ENCODE peak calls at places on chromosomes 5 and 9, in ten cellular contexts. E is hepatocyte; N is ELR; O is activated gamma-delta T cell treated with anti-CD3 and anti-CD28 coated beads, Interleukin-2, amount 50 U/mL, for 16 hours; G is stimulated activated CD4-positive, alpha-beta T cell treated with anti-CD3 and anti-CD28 coated beads, TNF-alpha, amount 100 ng/mL, for 4 hours; R is Kasumi-1; M is mucosa of descending colon; T is IMR-90; Y is fibroblast of the aortic adventitia; U is AG09309. S is an unnamed sample.

GRCh38 chr9:123049589-123050222 is 16.2 kb downstream of the GPR21 start:
- DNase-seq in E (peak), N (no peak), O (no peak), G (no peak), R (no peak), M (no peak), T (peak), Y (peak), U (peak), S (no peak)

GRCh38 chr5:172133359-172134029 is 54.5 kb downstream of the STK10 start:
- DNase-seq in E (no peak), N (peak), O (peak), G (no peak), R (peak), M (no peak), T (peak), Y (peak), U (peak), S (peak)

GRCh38 chr5:36389245-36389644 is 87.5 kb upstream of the RANBP3L start:
- DNase-seq in E (peak), N (no peak), O (no peak), G (no peak), R (peak), M (no peak), T (no peak), Y (peak), U (no peak), S (peak)

GRCh38 chr9:112890106-112891081 is at the start of gene SLC46A2:
- DNase-seq in E (peak), N (peak), O (no peak), G (no peak), R (no peak), M (no peak), T (no peak), Y (no peak), U (no peak), S (no peak)

GRCh38 chr9:13939129-13939528 is 374.8 kb downstream of the NFIB start:
- DNase-seq in E (peak), N (peak), O (no peak), G (no peak), R (no peak), M (no peak), T (peak), Y (peak), U (peak), S (peak)

GRCh38 chr9:87286506-87286905 is 211.2 kb upstream of the DAPK1 start:
- DNase-seq in E (no peak), N (no peak), O (no peak), G (no peak), R (no peak), M (no peak), T (no peak), Y (no peak), U (no peak), S (no peak)

GRCh38 chr5:31135542-31135941 is 57.9 kb upstream of the CDH6 start:
- DNase-seq in E (no peak), N (no peak), O (no peak), G (no peak), R (no peak), M (no peak), T (no peak), Y (no peak), U (no peak), S (no peak)

GRCh38 chr5:10699987-10700386 is 61.0 kb downstream of the DAP start:
- DNase-seq in E (no peak), N (no peak), O (no peak), G (no peak), R (no peak), M (no peak), T (no peak), Y (no peak), U (no peak), S (no peak)

GRCh38 chr9:110864011-110864410 is 174.3 kb downstream of the LPAR1 start:
- DNase-seq in E (no peak), N (peak), O (no peak), G (no peak), R (no peak), M (no peak), T (no peak), Y (no peak), U (no peak), S (no peak)

GRCh38 chr9:114047717-114048116 is 30.4 kb downstream of the AMBP start:
- DNase-seq in E (no peak), N (peak), O (no peak), G (no peak), R (peak), M (no peak), T (no peak), Y (peak), U (no peak), S (no peak)

GRCh38 chr5:134586866-134587524 is 45.6 kb downstream of the SAR1B start:
- DNase-seq in E (peak), N (peak), O (peak), G (peak), R (peak), M (peak), T (peak), Y (peak), U (peak), S (peak)

GRCh38 chr9:78261403-78262001 is 25.6 kb downstream of the CEP78 start:
- DNase-seq in E (peak), N (peak), O (no peak), G (no peak), R (peak), M (no peak), T (peak), Y (peak), U (no peak), S (peak)

GRCh38 chr5:115599502-115599901 is 2.8 kb downstream of the TICAM2 start:
- DNase-seq in E (peak), N (peak), O (no peak), G (no peak), R (peak), M (no peak), T (peak), Y (peak), U (no peak), S (peak)

GRCh38 chr5:21654-22233 is 70.2 kb upstream of the PLEKHG4B start:
- DNase-seq in E (no peak), N (peak), O (no peak), G (no peak), R (no peak), M (no peak), T (peak), Y (peak), U (no peak), S (peak)

GRCh38 chr5:65801332-65801731 is 79.3 kb downstream of the NLN start:
- DNase-seq in E (no peak), N (peak), O (no peak), G (no peak), R (no peak), M (no peak), T (peak), Y (peak), U (peak), S (peak)

GRCh38 chr5:154543380-154543779 is 65.4 kb upstream of the HAND1 start:
- DNase-seq in E (no peak), N (no peak), O (no peak), G (no peak), R (no peak), M (no peak), T (no peak), Y (peak), U (no peak), S (peak)